ENCODE peak calls at places on chromosomes 3 and 15, in eight cellular contexts. One of them, this sample, is unnamed.

GRCh38 chr3:197575362-197575761 is 19.6 kb upstream of the BDH1 start:
- DNase-seq in glutamatergic neuron: no peak
- DNase-seq in esophagus muscularis mucosa: no peak
- DNase-seq in GM10248: no peak
- DNase-seq in A673: no peak
- DNase-seq in coronary artery: no peak
- DNase-seq in mesothelial cell of epicardium: no peak
- DNase-seq in fibroblast of pulmonary artery: no peak
- DNase-seq in this sample: no peak

GRCh38 chr15:88693191-88693590 is 54.4 kb downstream of the ISG20 start:
- DNase-seq in glutamatergic neuron: no peak
- DNase-seq in esophagus muscularis mucosa: no peak
- DNase-seq in coronary artery: peak; percentile 53
- DNase-seq in GM10248: no peak
- DNase-seq in fibroblast of pulmonary artery: no peak
- DNase-seq in mesothelial cell of epicardium: no peak
- DNase-seq in A673: no peak
- DNase-seq in this sample: no peak

GRCh38 chr15:85582719-85583089 is 202.3 kb downstream of the AKAP13 start:
- DNase-seq in GM10248: peak; percentile 44
- DNase-seq in coronary artery: no peak
- DNase-seq in esophagus muscularis mucosa: no peak
- DNase-seq in mesothelial cell of epicardium: no peak
- DNase-seq in A673: no peak
- DNase-seq in glutamatergic neuron: peak; percentile 78
- DNase-seq in fibroblast of pulmonary artery: no peak
- DNase-seq in this sample: peak; percentile 66

GRCh38 chr15:59453474-59454215 is 15.7 kb downstream of the FAM81A start:
- DNase-seq in mesothelial cell of epicardium: no peak
- DNase-seq in esophagus muscularis mucosa: no peak
- DNase-seq in coronary artery: no peak
- DNase-seq in fibroblast of pulmonary artery: no peak
- DNase-seq in GM10248: no peak
- DNase-seq in glutamatergic neuron: no peak
- DNase-seq in A673: no peak
- DNase-seq in this sample: no peak

GRCh38 chr3:79769234-79769633 is 1.4 kb upstream of the ROBO1 start:
- DNase-seq in glutamatergic neuron: no peak
- DNase-seq in coronary artery: no peak
- DNase-seq in mesothelial cell of epicardium: no peak
- DNase-seq in GM10248: no peak
- DNase-seq in A673: no peak
- DNase-seq in fibroblast of pulmonary artery: no peak
- DNase-seq in esophagus muscularis mucosa: no peak
- DNase-seq in this sample: no peak

GRCh38 chr3:70570584-70570983 is 258.1 kb upstream of the MDFIC2 start:
- DNase-seq in mesothelial cell of epicardium: no peak
- DNase-seq in coronary artery: no peak
- DNase-seq in A673: no peak
- DNase-seq in glutamatergic neuron: no peak
- DNase-seq in GM10248: no peak
- DNase-seq in fibroblast of pulmonary artery: no peak
- DNase-seq in esophagus muscularis mucosa: no peak
- DNase-seq in this sample: no peak

GRCh38 chr3:176916777-176917176 is 280.5 kb downstream of the TBL1XR1 start:
- DNase-seq in A673: no peak
- DNase-seq in mesothelial cell of epicardium: no peak
- DNase-seq in glutamatergic neuron: no peak
- DNase-seq in fibroblast of pulmonary artery: no peak
- DNase-seq in GM10248: no peak
- DNase-seq in esophagus muscularis mucosa: peak; percentile 80
- DNase-seq in coronary artery: no peak
- DNase-seq in this sample: no peak

GRCh38 chr3:184129012-184129411 is 6.1 kb upstream of the EIF2B5 start:
- DNase-seq in esophagus muscularis mucosa: no peak
- DNase-seq in A673: peak; percentile 55
- DNase-seq in fibroblast of pulmonary artery: peak; percentile 59
- DNase-seq in GM10248: peak; percentile 34
- DNase-seq in glutamatergic neuron: peak; percentile 33
- DNase-seq in coronary artery: no peak
- DNase-seq in mesothelial cell of epicardium: no peak
- DNase-seq in this sample: no peak

GRCh38 chr3:45992133-45992729 is 3.4 kb downstream of the FYCO1 start:
- DNase-seq in GM10248: no peak
- DNase-seq in fibroblast of pulmonary artery: no peak
- DNase-seq in mesothelial cell of epicardium: no peak
- DNase-seq in A673: no peak
- DNase-seq in esophagus muscularis mucosa: no peak
- DNase-seq in glutamatergic neuron: no peak
- DNase-seq in coronary artery: no peak
- DNase-seq in this sample: no peak

GRCh38 chr3:23626442-23626841 is 179.3 kb upstream of the UBE2E1 start:
- DNase-seq in mesothelial cell of epicardium: no peak
- DNase-seq in A673: no peak
- DNase-seq in coronary artery: no peak
- DNase-seq in GM10248: no peak
- DNase-seq in esophagus muscularis mucosa: no peak
- DNase-seq in fibroblast of pulmonary artery: no peak
- DNase-seq in glutamatergic neuron: no peak
- DNase-seq in this sample: no peak

GRCh38 chr15:25246641-25247417 is 192.0 kb downstream of the UBE3A start:
- DNase-seq in glutamatergic neuron: peak; percentile 3
- DNase-seq in GM10248: no peak
- DNase-seq in A673: no peak
- DNase-seq in mesothelial cell of epicardium: peak; percentile 27
- DNase-seq in esophagus muscularis mucosa: peak; percentile 77
- DNase-seq in fibroblast of pulmonary artery: no peak
- DNase-seq in coronary artery: peak; percentile 64
- DNase-seq in this sample: peak; percentile 9

GRCh38 chr15:74870496-74871213 is 2.5 kb downstream of the SCAMP2 start:
- DNase-seq in fibroblast of pulmonary artery: peak; percentile 10
- DNase-seq in coronary artery: no peak
- DNase-seq in esophagus muscularis mucosa: no peak
- DNase-seq in mesothelial cell of epicardium: no peak
- DNase-seq in glutamatergic neuron: no peak
- DNase-seq in GM10248: no peak
- DNase-seq in A673: no peak
- DNase-seq in this sample: no peak

GRCh38 chr3:32045091-32045964 is 61.1 kb upstream of the GPD1L start:
- DNase-seq in GM10248: no peak
- DNase-seq in glutamatergic neuron: no peak
- DNase-seq in mesothelial cell of epicardium: no peak
- DNase-seq in fibroblast of pulmonary artery: peak; percentile 70
- DNase-seq in esophagus muscularis mucosa: no peak
- DNase-seq in coronary artery: no peak
- DNase-seq in A673: no peak
- DNase-seq in this sample: no peak

GRCh38 chr3:62567097-62568021 is 194.0 kb upstream of the FEZF2 start:
- DNase-seq in glutamatergic neuron: no peak
- DNase-seq in coronary artery: no peak
- DNase-seq in esophagus muscularis mucosa: no peak
- DNase-seq in GM10248: no peak
- DNase-seq in A673: no peak
- DNase-seq in mesothelial cell of epicardium: no peak
- DNase-seq in fibroblast of pulmonary artery: peak; percentile 88
- DNase-seq in this sample: no peak

GRCh38 chr3:169744332-169745054 is 20.4 kb downstream of the TERC start:
- DNase-seq in A673: peak; percentile 14
- DNase-seq in mesothelial cell of epicardium: no peak
- DNase-seq in esophagus muscularis mucosa: no peak
- DNase-seq in glutamatergic neuron: no peak
- DNase-seq in fibroblast of pulmonary artery: peak; percentile 61
- DNase-seq in coronary artery: no peak
- DNase-seq in GM10248: no peak
- DNase-seq in this sample: no peak

GRCh38 chr15:40336129-40337122 is 4.3 kb downstream of the CCDC9B start:
- DNase-seq in esophagus muscularis mucosa: no peak
- DNase-seq in fibroblast of pulmonary artery: no peak
- DNase-seq in GM10248: peak; percentile 71
- DNase-seq in A673: peak; percentile 69
- DNase-seq in glutamatergic neuron: peak; percentile 54
- DNase-seq in coronary artery: no peak
- DNase-seq in mesothelial cell of epicardium: no peak
- DNase-seq in this sample: no peak

GRCh38 chr3:82643948-82644347 is 882.5 kb upstream of the GBE1 start:
- DNase-seq in glutamatergic neuron: no peak
- DNase-seq in GM10248: no peak
- DNase-seq in esophagus muscularis mucosa: no peak
- DNase-seq in coronary artery: no peak
- DNase-seq in mesothelial cell of epicardium: no peak
- DNase-seq in fibroblast of pulmonary artery: no peak
- DNase-seq in A673: no peak
- DNase-seq in this sample: no peak

GRCh38 chr3:39288300-39288808 is 8.5 kb upstream of the CX3CR1 start:
- DNase-seq in glutamatergic neuron: peak; percentile 87
- DNase-seq in esophagus muscularis mucosa: no peak
- DNase-seq in coronary artery: no peak
- DNase-seq in mesothelial cell of epicardium: peak; percentile 78
- DNase-seq in GM10248: peak; percentile 94
- DNase-seq in fibroblast of pulmonary artery: peak; percentile 76
- DNase-seq in A673: peak; percentile 67
- DNase-seq in this sample: peak; percentile 75

GRCh38 chr3:43024183-43024865 is 45.2 kb downstream of the GASK1A start:
- DNase-seq in GM10248: no peak
- DNase-seq in coronary artery: peak; percentile 46
- DNase-seq in esophagus muscularis mucosa: no peak
- DNase-seq in mesothelial cell of epicardium: no peak
- DNase-seq in A673: no peak
- DNase-seq in fibroblast of pulmonary artery: no peak
- DNase-seq in glutamatergic neuron: no peak
- DNase-seq in this sample: peak; percentile 41

GRCh38 chr3:15011174-15011573 is 53.9 kb downstream of the MRPS25 start:
- DNase-seq in A673: no peak
- DNase-seq in mesothelial cell of epicardium: no peak
- DNase-seq in fibroblast of pulmonary artery: no peak
- DNase-seq in glutamatergic neuron: no peak
- DNase-seq in coronary artery: no peak
- DNase-seq in esophagus muscularis mucosa: no peak
- DNase-seq in GM10248: no peak
- DNase-seq in this sample: no peak

GRCh38 chr3:96017556-96017955 is 796.8 kb upstream of the EPHA6 start:
- DNase-seq in esophagus muscularis mucosa: no peak
- DNase-seq in A673: no peak
- DNase-seq in mesothelial cell of epicardium: no peak
- DNase-seq in GM10248: no peak
- DNase-seq in coronary artery: no peak
- DNase-seq in glutamatergic neuron: no peak
- DNase-seq in fibroblast of pulmonary artery: no peak
- DNase-seq in this sample: no peak

GRCh38 chr3:86990734-86991481 is at the start of gene VGLL3:
- DNase-seq in coronary artery: peak; percentile 88
- DNase-seq in esophagus muscularis mucosa: no peak
- DNase-seq in mesothelial cell of epicardium: peak; percentile 77
- DNase-seq in fibroblast of pulmonary artery: peak; percentile 88
- DNase-seq in A673: peak; percentile 97
- DNase-seq in GM10248: peak; percentile 15
- DNase-seq in glutamatergic neuron: peak; percentile 52
- DNase-seq in this sample: no peak

GRCh38 chr3:10299175-10299574 is 6.4 kb upstream of the GHRL start:
- DNase-seq in GM10248: no peak
- DNase-seq in mesothelial cell of epicardium: no peak
- DNase-seq in esophagus muscularis mucosa: no peak
- DNase-seq in fibroblast of pulmonary artery: no peak
- DNase-seq in A673: no peak
- DNase-seq in glutamatergic neuron: no peak
- DNase-seq in coronary artery: no peak
- DNase-seq in this sample: no peak
- TF ChIP-seq CTCF in GM10248: no peak
- TF ChIP-seq CTCF in mesothelial cell of epicardium: no peak
- TF ChIP-seq CTCF in esophagus muscularis mucosa: no peak
- TF ChIP-seq CTCF in fibroblast of pulmonary artery: no peak
- TF ChIP-seq CTCF in A673: peak; percentile 16
- TF ChIP-seq CTCF in glutamatergic neuron: no peak
- TF ChIP-seq CTCF in coronary artery: no peak
- TF ChIP-seq CTCF in this sample: no peak

GRCh38 chr15:44130778-44131177 is 64.3 kb downstream of the FRMD5 start:
- DNase-seq in esophagus muscularis mucosa: no peak
- DNase-seq in coronary artery: no peak
- DNase-seq in fibroblast of pulmonary artery: no peak
- DNase-seq in A673: no peak
- DNase-seq in glutamatergic neuron: no peak
- DNase-seq in mesothelial cell of epicardium: no peak
- DNase-seq in GM10248: no peak
- DNase-seq in this sample: no peak
- TF ChIP-seq CTCF in esophagus muscularis mucosa: no peak
- TF ChIP-seq CTCF in coronary artery: no peak
- TF ChIP-seq CTCF in fibroblast of pulmonary artery: no peak
- TF ChIP-seq CTCF in A673: no peak
- TF ChIP-seq CTCF in glutamatergic neuron: no peak
- TF ChIP-seq CTCF in mesothelial cell of epicardium: no peak
- TF ChIP-seq CTCF in GM10248: no peak
- TF ChIP-seq CTCF in this sample: no peak

GRCh38 chr15:86660012-86660411 is 580.3 kb downstream of the AGBL1 start:
- DNase-seq in GM10248: no peak
- DNase-seq in fibroblast of pulmonary artery: no peak
- DNase-seq in A673: no peak
- DNase-seq in mesothelial cell of epicardium: no peak
- DNase-seq in esophagus muscularis mucosa: no peak
- DNase-seq in coronary artery: no peak
- DNase-seq in glutamatergic neuron: no peak
- DNase-seq in this sample: no peak

GRCh38 chr15:86661580-86661979 is 581.9 kb downstream of the AGBL1 start:
- DNase-seq in mesothelial cell of epicardium: no peak
- DNase-seq in fibroblast of pulmonary artery: no peak
- DNase-seq in glutamatergic neuron: no peak
- DNase-seq in GM10248: no peak
- DNase-seq in esophagus muscularis mucosa: no peak
- DNase-seq in A673: no peak
- DNase-seq in coronary artery: no peak
- DNase-seq in this sample: no peak

GRCh38 chr15:86663304-86663703 is 583.6 kb downstream of the AGBL1 start:
- DNase-seq in fibroblast of pulmonary artery: no peak
- DNase-seq in esophagus muscularis mucosa: no peak
- DNase-seq in GM10248: no peak
- DNase-seq in coronary artery: no peak
- DNase-seq in glutamatergic neuron: no peak
- DNase-seq in A673: no peak
- DNase-seq in mesothelial cell of epicardium: no peak
- DNase-seq in this sample: no peak

GRCh38 chr15:86664581-86664980 is 584.9 kb downstream of the AGBL1 start:
- DNase-seq in mesothelial cell of epicardium: no peak
- DNase-seq in coronary artery: no peak
- DNase-seq in A673: no peak
- DNase-seq in glutamatergic neuron: no peak
- DNase-seq in esophagus muscularis mucosa: no peak
- DNase-seq in GM10248: no peak
- DNase-seq in fibroblast of pulmonary artery: no peak
- DNase-seq in this sample: no peak
- TF ChIP-seq CTCF in mesothelial cell of epicardium: no peak
- TF ChIP-seq CTCF in coronary artery: no peak
- TF ChIP-seq CTCF in A673: no peak
- TF ChIP-seq CTCF in glutamatergic neuron: no peak
- TF ChIP-seq CTCF in esophagus muscularis mucosa: no peak
- TF ChIP-seq CTCF in GM10248: no peak
- TF ChIP-seq CTCF in fibroblast of pulmonary artery: no peak
- TF ChIP-seq CTCF in this sample: no peak

DNA sequence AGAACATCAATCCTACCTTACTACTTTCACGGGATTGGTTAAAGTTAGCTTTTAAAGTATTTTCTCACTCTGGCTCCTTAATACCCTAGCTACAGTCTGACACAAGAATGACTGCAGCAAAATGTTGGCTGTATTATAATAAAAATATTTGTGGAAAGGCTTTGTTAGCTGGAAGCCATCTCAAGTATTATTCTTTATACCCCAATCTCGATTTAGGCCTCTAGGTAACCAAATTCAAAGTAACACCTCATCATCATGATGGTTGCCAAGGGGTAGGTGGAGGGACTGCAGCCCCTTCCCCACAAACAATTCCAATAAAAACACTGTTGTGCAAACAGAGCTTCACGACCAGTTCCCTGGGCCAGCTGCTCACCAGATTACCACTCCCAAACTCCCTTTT is 786 bp upstream of the GMPS start:
- DNase-seq in glutamatergic neuron: no peak
- DNase-seq in A673: no peak
- DNase-seq in fibroblast of pulmonary artery: no peak
- DNase-seq in GM10248: no peak
- DNase-seq in esophagus muscularis mucosa: no peak
- DNase-seq in coronary artery: no peak
- DNase-seq in mesothelial cell of epicardium: no peak
- DNase-seq in this sample: no peak
- TF ChIP-seq CTCF in glutamatergic neuron: peak; percentile 33
- TF ChIP-seq CTCF in A673: no peak
- TF ChIP-seq CTCF in fibroblast of pulmonary artery: no peak
- TF ChIP-seq CTCF in GM10248: no peak
- TF ChIP-seq CTCF in esophagus muscularis mucosa: no peak
- TF ChIP-seq CTCF in coronary artery: no peak
- TF ChIP-seq CTCF in mesothelial cell of epicardium: no peak
- TF ChIP-seq CTCF in this sample: no peak

This sample was measured in natural killer cell.